ENCODE peak calls at places on chromosomes 6 and 20, in seven cellular contexts. One of them, this sample, is unnamed.

GRCh38 chr20:31566658-31567379 is 38.3 kb upstream of the ID1 start:
- DNase-seq in ascending aorta: no peak
- DNase-seq in fibroblast of mammary gland: no peak
- DNase-seq in psoas muscle: no peak
- DNase-seq in hepatocyte: peak
- DNase-seq in mammary epithelial cell: peak
- DNase-seq in HL-60: no peak
- DNase-seq in this sample: peak

GRCh38 chr6:96659084-96659845 is 96.3 kb downstream of the FHL5 start:
- DNase-seq in ascending aorta: no peak
- DNase-seq in fibroblast of mammary gland: no peak
- DNase-seq in psoas muscle: no peak
- DNase-seq in hepatocyte: no peak
- DNase-seq in mammary epithelial cell: no peak
- DNase-seq in HL-60: no peak
- DNase-seq in this sample: peak

GRCh38 chr6:122654016-122654415 is 43.8 kb downstream of the PKIB start:
- DNase-seq in ascending aorta: no peak
- DNase-seq in fibroblast of mammary gland: no peak
- DNase-seq in psoas muscle: no peak
- DNase-seq in hepatocyte: no peak
- DNase-seq in mammary epithelial cell: no peak
- DNase-seq in HL-60: no peak
- DNase-seq in this sample: no peak

GRCh38 chr6:158361961-158362634 is 49.8 kb downstream of the TULP4 start:
- DNase-seq in ascending aorta: no peak
- DNase-seq in fibroblast of mammary gland: peak
- DNase-seq in psoas muscle: no peak
- DNase-seq in hepatocyte: no peak
- DNase-seq in mammary epithelial cell: no peak
- DNase-seq in HL-60: no peak
- DNase-seq in this sample: no peak

GRCh38 chr20:21554985-21555384 is 41.1 kb upstream of the NKX2-2 start:
- DNase-seq in ascending aorta: no peak
- DNase-seq in fibroblast of mammary gland: no peak
- DNase-seq in psoas muscle: no peak
- DNase-seq in hepatocyte: no peak
- DNase-seq in mammary epithelial cell: no peak
- DNase-seq in HL-60: no peak
- DNase-seq in this sample: no peak

GRCh38 chr6:53922571-53922981 is 127.8 kb downstream of the LRRC1 start:
- DNase-seq in ascending aorta: no peak
- DNase-seq in fibroblast of mammary gland: no peak
- DNase-seq in psoas muscle: no peak
- DNase-seq in hepatocyte: no peak
- DNase-seq in mammary epithelial cell: no peak
- DNase-seq in HL-60: no peak
- DNase-seq in this sample: no peak

GRCh38 chr6:64325093-64325492 is 689.5 kb downstream of the PHF3 start:
- DNase-seq in ascending aorta: no peak
- DNase-seq in fibroblast of mammary gland: no peak
- DNase-seq in psoas muscle: no peak
- DNase-seq in hepatocyte: no peak
- DNase-seq in mammary epithelial cell: no peak
- DNase-seq in HL-60: no peak
- DNase-seq in this sample: no peak

GRCh38 chr6:139597087-139597763 is 222.8 kb upstream of the CITED2 start:
- DNase-seq in ascending aorta: no peak
- DNase-seq in fibroblast of mammary gland: peak
- DNase-seq in psoas muscle: no peak
- DNase-seq in hepatocyte: no peak
- DNase-seq in mammary epithelial cell: no peak
- DNase-seq in HL-60: no peak
- DNase-seq in this sample: no peak

GRCh38 chr6:39166189-39166917 is 51.4 kb upstream of the SAYSD1 start:
- DNase-seq in ascending aorta: peak
- DNase-seq in fibroblast of mammary gland: peak
- DNase-seq in psoas muscle: peak
- DNase-seq in hepatocyte: peak
- DNase-seq in mammary epithelial cell: peak
- DNase-seq in HL-60: peak
- DNase-seq in this sample: peak

GRCh38 chr6:144033816-144034540 is 25.9 kb upstream of the PLAGL1 start:
- DNase-seq in ascending aorta: no peak
- DNase-seq in fibroblast of mammary gland: peak
- DNase-seq in psoas muscle: no peak
- DNase-seq in hepatocyte: peak
- DNase-seq in mammary epithelial cell: peak
- DNase-seq in HL-60: no peak
- DNase-seq in this sample: peak

GRCh38 chr20:41889871-41890224 is 271.7 kb upstream of the CHD6 start:
- DNase-seq in ascending aorta: no peak
- DNase-seq in fibroblast of mammary gland: no peak
- DNase-seq in psoas muscle: no peak
- DNase-seq in hepatocyte: no peak
- DNase-seq in mammary epithelial cell: peak
- DNase-seq in HL-60: no peak
- DNase-seq in this sample: peak

GRCh38 chr6:166931426-166931970 is 24.9 kb downstream of the RNASET2 start:
- DNase-seq in ascending aorta: no peak
- DNase-seq in fibroblast of mammary gland: no peak
- DNase-seq in psoas muscle: no peak
- DNase-seq in hepatocyte: no peak
- DNase-seq in mammary epithelial cell: no peak
- DNase-seq in HL-60: no peak
- DNase-seq in this sample: no peak

GRCh38 chr20:34887023-34887422 is 10.6 kb downstream of the ACSS2 start:
- DNase-seq in ascending aorta: no peak
- DNase-seq in fibroblast of mammary gland: no peak
- DNase-seq in psoas muscle: no peak
- DNase-seq in hepatocyte: no peak
- DNase-seq in mammary epithelial cell: no peak
- DNase-seq in HL-60: no peak
- DNase-seq in this sample: no peak

GRCh38 chr20:38094373-38094775 is 60.8 kb downstream of the RPRD1B start:
- DNase-seq in ascending aorta: peak
- DNase-seq in fibroblast of mammary gland: peak
- DNase-seq in psoas muscle: peak
- DNase-seq in hepatocyte: peak
- DNase-seq in mammary epithelial cell: peak
- DNase-seq in HL-60: peak
- DNase-seq in this sample: peak

GRCh38 chr20:31829731-31830130 is 10.6 kb downstream of the MYLK2 start:
- DNase-seq in ascending aorta: no peak
- DNase-seq in fibroblast of mammary gland: no peak
- DNase-seq in psoas muscle: no peak
- DNase-seq in hepatocyte: no peak
- DNase-seq in mammary epithelial cell: no peak
- DNase-seq in HL-60: no peak
- DNase-seq in this sample: no peak

GRCh38 chr6:78770766-78771165 is 96.6 kb upstream of the IRAK1BP1 start:
- DNase-seq in ascending aorta: no peak
- DNase-seq in fibroblast of mammary gland: peak
- DNase-seq in psoas muscle: no peak
- DNase-seq in hepatocyte: no peak
- DNase-seq in mammary epithelial cell: no peak
- DNase-seq in HL-60: no peak
- DNase-seq in this sample: peak
- TF ChIP-seq CTCF in ascending aorta: no peak
- TF ChIP-seq CTCF in fibroblast of mammary gland: no peak
- TF ChIP-seq CTCF in psoas muscle: no peak
- TF ChIP-seq CTCF in hepatocyte: no peak
- TF ChIP-seq CTCF in mammary epithelial cell: no peak
- TF ChIP-seq CTCF in HL-60: no peak
- TF ChIP-seq CTCF in this sample: peak

GRCh38 chr6:84017709-84018452 is 15.7 kb upstream of the MRAP2 start:
- DNase-seq in ascending aorta: no peak
- DNase-seq in fibroblast of mammary gland: no peak
- DNase-seq in psoas muscle: no peak
- DNase-seq in hepatocyte: no peak
- DNase-seq in mammary epithelial cell: no peak
- DNase-seq in HL-60: no peak
- DNase-seq in this sample: no peak

GRCh38 chr6:84019812-84020211 is 13.8 kb upstream of the MRAP2 start:
- DNase-seq in ascending aorta: no peak
- DNase-seq in fibroblast of mammary gland: no peak
- DNase-seq in psoas muscle: no peak
- DNase-seq in hepatocyte: no peak
- DNase-seq in mammary epithelial cell: no peak
- DNase-seq in HL-60: no peak
- DNase-seq in this sample: no peak

GRCh38 chr6:84018453-84019061 is 15.0 kb upstream of the MRAP2 start:
- DNase-seq in ascending aorta: no peak
- DNase-seq in fibroblast of mammary gland: no peak
- DNase-seq in psoas muscle: no peak
- DNase-seq in hepatocyte: no peak
- DNase-seq in mammary epithelial cell: peak
- DNase-seq in HL-60: no peak
- DNase-seq in this sample: peak

GRCh38 chr6:84021625-84022024 is 11.9 kb upstream of the MRAP2 start:
- DNase-seq in ascending aorta: no peak
- DNase-seq in fibroblast of mammary gland: no peak
- DNase-seq in psoas muscle: no peak
- DNase-seq in hepatocyte: no peak
- DNase-seq in mammary epithelial cell: no peak
- DNase-seq in HL-60: no peak
- DNase-seq in this sample: no peak

GRCh38 chr6:84019171-84019570 is 14.4 kb upstream of the MRAP2 start:
- DNase-seq in ascending aorta: no peak
- DNase-seq in fibroblast of mammary gland: no peak
- DNase-seq in psoas muscle: no peak
- DNase-seq in hepatocyte: no peak
- DNase-seq in mammary epithelial cell: no peak
- DNase-seq in HL-60: no peak
- DNase-seq in this sample: no peak
- H3K4me3 ChIP-seq in ascending aorta: peak
- H3K4me3 ChIP-seq in fibroblast of mammary gland: no peak
- H3K4me3 ChIP-seq in psoas muscle: no peak
- H3K4me3 ChIP-seq in hepatocyte: no peak
- H3K4me3 ChIP-seq in mammary epithelial cell: no peak
- H3K4me3 ChIP-seq in HL-60: no peak
- H3K4me3 ChIP-seq in this sample: no peak

DNA sequence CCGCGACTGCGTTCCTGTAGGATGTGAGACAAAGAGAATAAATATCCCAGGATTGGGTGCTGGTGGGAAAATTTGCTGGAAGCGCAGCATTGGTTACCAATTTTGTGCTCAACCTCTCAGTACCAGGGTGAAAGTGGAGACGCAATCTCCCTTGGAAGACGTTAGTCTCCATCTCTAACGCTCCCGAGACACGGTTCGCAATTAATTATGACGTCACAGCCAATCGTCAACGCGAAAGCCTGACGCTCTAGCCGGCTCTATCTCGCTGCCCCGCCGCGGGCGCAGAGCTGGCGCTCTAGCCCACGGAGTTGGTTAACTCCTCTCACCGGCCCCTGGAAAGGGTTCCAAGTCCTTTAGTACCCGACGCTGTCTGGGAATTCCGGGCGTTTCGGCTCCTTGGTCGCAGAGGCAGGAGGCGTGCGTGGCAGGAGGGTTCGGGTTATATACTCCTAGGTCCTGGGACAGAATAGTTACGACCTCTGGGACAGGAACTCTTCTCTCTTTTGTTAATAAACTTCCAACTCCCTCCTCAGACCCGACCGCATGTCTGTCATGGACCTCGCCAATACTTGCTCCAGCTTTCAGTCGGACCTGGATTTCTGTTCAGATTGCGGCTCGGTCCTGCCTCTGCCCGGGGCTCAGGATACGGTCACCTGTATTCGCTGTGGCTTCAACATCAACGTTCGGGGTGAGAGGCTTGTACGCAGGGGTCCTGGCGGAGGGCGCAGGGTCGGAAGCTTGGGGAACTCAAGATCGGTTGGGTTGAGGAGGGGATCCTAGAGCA is at the start of gene POLR1H:
- DNase-seq in ascending aorta: peak
- DNase-seq in fibroblast of mammary gland: peak
- DNase-seq in psoas muscle: peak
- DNase-seq in hepatocyte: peak
- DNase-seq in mammary epithelial cell: peak
- DNase-seq in HL-60: peak
- DNase-seq in this sample: peak
- TF ChIP-seq CTCF in ascending aorta: no peak
- TF ChIP-seq CTCF in fibroblast of mammary gland: no peak
- TF ChIP-seq CTCF in psoas muscle: no peak
- TF ChIP-seq CTCF in hepatocyte: no peak
- TF ChIP-seq CTCF in mammary epithelial cell: no peak
- TF ChIP-seq CTCF in HL-60: no peak
- TF ChIP-seq CTCF in this sample: no peak

GRCh38 chr6:35392111-35392702 is 49.8 kb downstream of the PPARD start:
- DNase-seq in ascending aorta: no peak
- DNase-seq in fibroblast of mammary gland: no peak
- DNase-seq in psoas muscle: no peak
- DNase-seq in hepatocyte: peak
- DNase-seq in mammary epithelial cell: peak
- DNase-seq in HL-60: no peak
- DNase-seq in this sample: peak

GRCh38 chr6:35388023-35388422 is 45.7 kb downstream of the PPARD start:
- DNase-seq in ascending aorta: no peak
- DNase-seq in fibroblast of mammary gland: no peak
- DNase-seq in psoas muscle: no peak
- DNase-seq in hepatocyte: no peak
- DNase-seq in mammary epithelial cell: no peak
- DNase-seq in HL-60: no peak
- DNase-seq in this sample: no peak

GRCh38 chr6:35392773-35393672 is 50.7 kb downstream of the PPARD start:
- DNase-seq in ascending aorta: no peak
- DNase-seq in fibroblast of mammary gland: no peak
- DNase-seq in psoas muscle: no peak
- DNase-seq in hepatocyte: no peak
- DNase-seq in mammary epithelial cell: peak
- DNase-seq in HL-60: no peak
- DNase-seq in this sample: peak

GRCh38 chr6:35388772-35389352 is 46.5 kb downstream of the PPARD start:
- DNase-seq in ascending aorta: no peak
- DNase-seq in fibroblast of mammary gland: no peak
- DNase-seq in psoas muscle: no peak
- DNase-seq in hepatocyte: no peak
- DNase-seq in mammary epithelial cell: no peak
- DNase-seq in HL-60: no peak
- DNase-seq in this sample: no peak

DNA sequence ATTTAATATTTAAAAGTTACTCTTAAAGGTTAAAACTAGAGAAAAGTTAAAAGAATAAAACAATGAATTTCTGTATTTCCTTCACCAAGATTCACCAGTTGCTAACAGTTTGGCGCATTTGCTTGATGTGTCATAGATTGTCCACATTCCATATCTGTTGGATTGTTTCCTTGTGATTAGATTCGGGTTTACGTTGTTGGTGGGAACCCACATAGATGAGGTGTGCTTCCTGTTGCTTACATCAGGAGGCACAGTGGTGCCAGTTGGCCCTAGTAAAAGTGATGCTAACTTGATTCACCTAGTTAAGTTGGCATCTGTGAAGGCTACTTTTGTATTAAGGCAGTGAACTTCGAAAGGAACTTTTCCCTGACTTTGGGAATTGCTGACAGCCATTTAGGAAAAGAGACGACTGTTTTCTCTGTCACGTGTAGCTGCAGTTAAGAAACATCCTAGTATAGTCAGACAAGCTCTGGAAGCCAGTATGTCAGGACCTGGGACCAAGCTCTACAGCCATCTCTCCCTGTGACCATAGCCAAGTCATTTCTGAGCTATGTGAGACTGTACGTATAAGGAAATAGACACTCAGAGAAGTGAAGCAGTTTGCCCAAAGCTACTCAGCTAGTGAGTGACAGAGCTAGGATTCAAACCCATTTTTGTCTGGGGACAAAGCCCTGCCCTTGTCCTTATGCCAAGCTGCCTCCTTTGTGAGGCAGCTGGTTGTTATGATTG is 49.0 kb downstream of the PPARD start:
- DNase-seq in ascending aorta: no peak
- DNase-seq in fibroblast of mammary gland: peak
- DNase-seq in psoas muscle: no peak
- DNase-seq in hepatocyte: no peak
- DNase-seq in mammary epithelial cell: peak
- DNase-seq in HL-60: no peak
- DNase-seq in this sample: peak
- H3K4me3 ChIP-seq in ascending aorta: no peak
- H3K4me3 ChIP-seq in fibroblast of mammary gland: no peak
- H3K4me3 ChIP-seq in psoas muscle: no peak
- H3K4me3 ChIP-seq in hepatocyte: no peak
- H3K4me3 ChIP-seq in mammary epithelial cell: no peak
- H3K4me3 ChIP-seq in HL-60: no peak
- H3K4me3 ChIP-seq in this sample: no peak

This sample was measured in epithelial cell of esophagus.